ENCODE peak calls at places on chromosomes 16 and 17, in ten cellular contexts. X is activated B cell treated with CpG ODN at 0.5 μM for 24 hours, C is lower leg skin, G is glutamatergic neuron, B is transverse colon, D is A549, P is BJ, V is fibroblast of lung, Q is GM13976, M is kidney. F is an unnamed sample.

GRCh38 chr16:29909398-29909797 is 9.1 kb downstream of the ASPHD1 start:
- DNase-seq in M (no peak), X (no peak), C (no peak), P (no peak), D (no peak), V (no peak), B (no peak), Q (no peak), G (no peak), F (no peak)

GRCh38 chr17:81254955-81255717 is 16.0 kb downstream of the NDUFAF8 start:
- DNase-seq in P (peak; percentile 15), D (peak; percentile 77), M (peak; percentile 95), Q (no peak), V (peak; percentile 91), G (peak; percentile 73), X (no peak), B (peak; percentile 87), C (peak; percentile 94), F (peak; percentile 71)

GRCh38 chr17:36198831-36199465 is 2.4 kb upstream of the CCL3L1 start:
- DNase-seq in M (no peak), X (no peak), C (no peak), V (no peak), P (no peak), B (no peak), G (no peak), Q (no peak), D (no peak), F (no peak)

GRCh38 chr16:28157768-28158535 is 53.8 kb downstream of the XPO6 start:
- DNase-seq in C (no peak), D (no peak), P (no peak), V (peak; percentile 81), X (no peak), M (no peak), G (no peak), B (no peak), Q (no peak), F (no peak)

GRCh38 chr17:68759343-68760140 is 158.4 kb upstream of the FAM20A start:
- DNase-seq in C (peak; percentile 97), G (peak; percentile 81), Q (peak; percentile 82), M (peak; percentile 94), D (peak; percentile 95), V (peak; percentile 95), P (peak; percentile 56), X (no peak), B (peak; percentile 82), F (peak; percentile 75)

GRCh38 chr17:2797632-2798031 is 1.4 kb downstream of the RAP1GAP2 start:
- DNase-seq in M (no peak), P (no peak), X (no peak), V (no peak), D (no peak), G (no peak), B (peak; percentile 80), C (no peak), Q (no peak), F (no peak)

GRCh38 chr16:55832788-55833583 is at the start of gene CES1:
- DNase-seq in X (no peak), G (peak; percentile 45), D (peak; percentile 34), B (peak; percentile 17), M (peak; percentile 94), C (peak; percentile 92), V (peak; percentile 17), P (no peak), Q (no peak), F (peak; percentile 18)

GRCh38 chr16:89657442-89658220 is at the start of the genes CHMP1A and SPATA33:
- DNase-seq in B (peak; percentile 92), P (peak; percentile 23), C (peak; percentile 96), D (peak; percentile 91), V (peak; percentile 84), X (peak; percentile 96), G (peak; percentile 95), M (peak; percentile 96), Q (peak; percentile 99), F (peak; percentile 91)

GRCh38 chr17:19306160-19307111 is 56.1 kb downstream of the B9D1 start:
- DNase-seq in V (no peak), M (no peak), Q (peak; percentile 69), X (peak; percentile 38), G (no peak), P (no peak), B (peak; percentile 48), D (no peak), C (no peak), F (no peak)

GRCh38 chr17:16915752-16916556 is 56.0 kb downstream of the TNFRSF13B start:
- DNase-seq in D (peak; percentile 67), C (peak; percentile 84), B (peak; percentile 83), X (peak; percentile 48), Q (peak; percentile 82), G (peak; percentile 70), V (peak; percentile 5), M (no peak), P (no peak), F (peak; percentile 62)

GRCh38 chr16:57245472-57246113 is 534 bp downstream of the ARL2BP start:
- DNase-seq in Q (peak; percentile 64), G (peak; percentile 58), B (peak; percentile 57), P (no peak), X (no peak), D (no peak), C (no peak), M (peak; percentile 83), V (peak; percentile 8), F (peak; percentile 18)

GRCh38 chr16:14199624-14200023 is 128.5 kb downstream of the MRTFB start:
- DNase-seq in M (no peak), G (no peak), D (no peak), X (no peak), Q (no peak), V (peak; percentile 11), P (no peak), C (no peak), B (no peak), F (no peak)

GRCh38 chr16:14199199-14199598 is 128.1 kb downstream of the MRTFB start:
- DNase-seq in Q (no peak), C (no peak), V (no peak), X (no peak), G (no peak), M (no peak), P (no peak), B (no peak), D (no peak), F (no peak)

GRCh38 chr16:14205666-14206065 is 134.5 kb downstream of the MRTFB start:
- DNase-seq in V (no peak), C (no peak), M (no peak), G (no peak), Q (peak; percentile 20), X (no peak), P (no peak), D (no peak), B (no peak), F (no peak)

GRCh38 chr16:14202095-14202494 is 131.0 kb downstream of the MRTFB start:
- DNase-seq in G (no peak), Q (no peak), V (no peak), C (no peak), P (no peak), X (no peak), D (no peak), B (no peak), M (no peak), F (no peak)

DNA sequence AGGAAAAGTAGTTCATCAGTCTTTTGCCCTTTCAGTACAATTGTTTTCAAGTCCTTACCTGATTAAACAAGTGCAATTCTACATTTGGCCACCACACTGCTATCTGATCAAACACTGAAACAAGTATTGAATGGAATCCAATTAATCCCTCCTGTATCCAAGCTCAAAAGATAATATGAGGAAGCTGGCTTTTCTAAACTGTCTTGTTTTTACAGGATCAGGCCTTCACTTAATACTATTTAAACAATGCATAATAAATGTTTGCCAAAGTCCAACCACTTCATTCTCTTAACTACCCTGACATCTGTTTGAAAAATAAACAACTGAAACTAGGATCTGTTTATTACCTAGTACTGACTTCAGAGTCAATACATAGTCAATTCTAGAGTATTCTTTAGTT is 131.6 kb downstream of the MRTFB start:
- DNase-seq in G (no peak), M (no peak), X (no peak), Q (no peak), B (no peak), V (peak; percentile 19), C (no peak), P (no peak), D (peak; percentile 35), F (no peak)
- TF ChIP-seq CTCF in G (peak; percentile 21), M (peak; percentile 13), X (no peak), Q (no peak), B (peak; percentile 48), V (no peak), C (no peak), P (peak; percentile 29), D (no peak), F (peak; percentile 48)

GRCh38 chr17:79064026-79064425 is 10.6 kb upstream of the ENGASE start:
- DNase-seq in Q (no peak), P (no peak), M (no peak), C (no peak), V (no peak), G (no peak), D (no peak), X (no peak), B (no peak), F (no peak)
- TF ChIP-seq CTCF in Q (no peak), P (no peak), M (no peak), C (no peak), V (no peak), G (no peak), D (no peak), X (no peak), B (no peak), F (no peak)

DNA sequence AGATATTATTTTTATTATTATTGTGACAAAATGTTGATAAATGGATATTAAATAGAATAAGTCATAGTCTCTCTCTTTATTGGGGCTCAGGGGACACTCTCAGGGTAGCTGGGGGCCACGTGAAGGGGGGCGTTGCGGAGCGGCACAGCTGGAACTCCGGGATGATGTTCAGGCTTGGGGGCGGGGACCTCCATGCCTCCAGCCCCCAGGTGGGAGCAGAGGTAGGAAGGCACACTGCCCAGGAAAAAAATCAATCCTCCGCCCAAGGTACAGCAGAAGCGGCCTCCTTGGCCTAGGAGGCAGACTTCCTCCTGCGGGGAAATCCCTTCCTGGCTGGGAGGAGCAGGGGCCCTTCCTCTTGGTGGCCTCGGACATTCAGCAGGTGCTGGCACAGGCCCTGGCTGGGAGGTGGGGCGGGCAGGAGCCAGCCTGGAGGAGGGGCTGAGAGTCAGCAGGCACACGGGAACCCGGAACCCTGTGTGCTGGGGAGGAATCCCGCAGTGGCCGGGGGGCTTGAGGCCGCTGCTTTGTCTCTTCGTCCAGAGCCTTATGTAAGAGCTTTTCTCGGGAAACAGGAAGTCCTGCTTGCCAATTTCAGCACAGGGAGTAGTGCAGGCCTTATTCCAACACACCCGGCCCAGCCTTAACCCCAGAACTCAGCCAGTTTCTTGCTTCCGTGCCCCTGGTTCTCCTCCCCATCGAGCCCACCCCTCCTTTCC is 566 bp upstream of the TNFSF13 start:
- DNase-seq in P (no peak), X (peak; percentile 60), Q (peak; percentile 72), C (peak; percentile 95), B (peak; percentile 94), G (no peak), D (peak; percentile 50), M (peak; percentile 97), V (peak; percentile 77), F (peak; percentile 66)
- TF ChIP-seq CTCF in P (no peak), X (no peak), Q (no peak), C (no peak), B (no peak), G (no peak), D (no peak), M (no peak), V (no peak), F (no peak)

DNA sequence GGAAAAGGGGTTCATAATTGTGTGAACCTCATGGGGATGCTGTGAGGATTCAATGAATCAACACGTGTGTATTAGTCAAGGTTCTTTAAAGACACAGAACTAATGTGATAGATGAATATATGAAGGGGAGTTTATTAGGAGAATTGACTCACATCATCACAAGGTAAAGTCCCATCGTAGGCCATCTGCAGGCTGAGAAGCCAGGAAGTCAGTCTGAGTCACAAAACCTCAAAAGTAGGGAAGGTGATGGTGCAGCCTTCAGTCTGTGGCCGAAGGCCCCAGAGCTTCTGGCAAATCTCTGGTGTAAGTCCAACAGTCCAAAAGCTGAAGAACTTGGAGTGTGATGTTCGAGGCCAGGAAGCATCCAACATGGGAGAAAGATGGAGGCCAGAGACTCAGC is 413.4 kb downstream of the CDH13 start:
- DNase-seq in P (no peak), B (no peak), G (no peak), C (no peak), M (no peak), X (no peak), D (no peak), Q (no peak), V (peak; percentile 6), F (no peak)
- TF ChIP-seq CTCF in P (no peak), B (no peak), G (no peak), C (no peak), M (no peak), X (no peak), D (no peak), Q (no peak), V (no peak), F (no peak)

F was measured in endothelial cell.